ENCODE peak calls at places on chromosomes 11 and 22, in four cellular contexts. One of them, this sample, is unnamed.

GRCh38 chr11:71340076-71340606 is 87.8 kb upstream of the SHANK2 start:
- DNase-seq in CD8-positive, alpha-beta T cell: no peak
- DNase-seq in GM12864: no peak
- DNase-seq in dorsolateral prefrontal cortex: no peak
- DNase-seq in this sample: no peak

GRCh38 chr11:9151631-9152030 is 60.2 kb upstream of the SCUBE2 start:
- DNase-seq in CD8-positive, alpha-beta T cell: no peak
- DNase-seq in GM12864: no peak
- DNase-seq in dorsolateral prefrontal cortex: no peak
- DNase-seq in this sample: no peak

GRCh38 chr11:8227156-8228152 is 36.2 kb downstream of the LMO1 start:
- DNase-seq in CD8-positive, alpha-beta T cell: no peak
- DNase-seq in GM12864: no peak
- DNase-seq in dorsolateral prefrontal cortex: no peak
- DNase-seq in this sample: no peak

GRCh38 chr11:59532620-59533019 is 21.3 kb downstream of the OR4D9 start:
- DNase-seq in dorsolateral prefrontal cortex: no peak
- DNase-seq in GM12864: no peak
- DNase-seq in CD8-positive, alpha-beta T cell: no peak
- DNase-seq in this sample: no peak

GRCh38 chr11:115843685-115844084 is 339.5 kb upstream of the CADM1 start:
- DNase-seq in dorsolateral prefrontal cortex: no peak
- DNase-seq in GM12864: no peak
- DNase-seq in CD8-positive, alpha-beta T cell: no peak
- DNase-seq in this sample: no peak

GRCh38 chr22:37179126-37179470 is 8.9 kb downstream of the C1QTNF6 start:
- DNase-seq in GM12864: no peak
- DNase-seq in dorsolateral prefrontal cortex: no peak
- DNase-seq in CD8-positive, alpha-beta T cell: no peak
- DNase-seq in this sample: no peak

GRCh38 chr11:128592454-128592853 is 5.1 kb upstream of the ETS1 start:
- DNase-seq in GM12864: no peak
- DNase-seq in CD8-positive, alpha-beta T cell: no peak
- DNase-seq in dorsolateral prefrontal cortex: no peak
- DNase-seq in this sample: no peak

GRCh38 chr11:77151804-77152513 is 23.9 kb downstream of the MYO7A start:
- DNase-seq in GM12864: no peak
- DNase-seq in CD8-positive, alpha-beta T cell: peak
- DNase-seq in dorsolateral prefrontal cortex: peak
- DNase-seq in this sample: no peak

GRCh38 chr11:83002047-83002446 is 69.7 kb downstream of the RAB30 start:
- DNase-seq in GM12864: no peak
- DNase-seq in dorsolateral prefrontal cortex: no peak
- DNase-seq in CD8-positive, alpha-beta T cell: no peak
- DNase-seq in this sample: no peak

GRCh38 chr11:117931971-117932370 is 2.8 kb upstream of the TMPRSS13 start:
- DNase-seq in GM12864: no peak
- DNase-seq in dorsolateral prefrontal cortex: no peak
- DNase-seq in CD8-positive, alpha-beta T cell: peak
- DNase-seq in this sample: no peak

GRCh38 chr22:40218723-40219294 is 41.1 kb downstream of the TNRC6B start:
- DNase-seq in GM12864: no peak
- DNase-seq in dorsolateral prefrontal cortex: no peak
- DNase-seq in CD8-positive, alpha-beta T cell: peak
- DNase-seq in this sample: no peak

GRCh38 chr22:27105142-27106025 is 448.0 kb downstream of the MIAT start:
- DNase-seq in CD8-positive, alpha-beta T cell: no peak
- DNase-seq in GM12864: no peak
- DNase-seq in dorsolateral prefrontal cortex: peak
- DNase-seq in this sample: no peak

GRCh38 chr22:39264344-39265116 is 19.7 kb upstream of the PDGFB start:
- DNase-seq in CD8-positive, alpha-beta T cell: no peak
- DNase-seq in GM12864: no peak
- DNase-seq in dorsolateral prefrontal cortex: no peak
- DNase-seq in this sample: no peak

GRCh38 chr11:2275334-2276279 is 5.2 kb upstream of the ASCL2 start:
- DNase-seq in CD8-positive, alpha-beta T cell: peak
- DNase-seq in GM12864: no peak
- DNase-seq in dorsolateral prefrontal cortex: no peak
- DNase-seq in this sample: no peak

GRCh38 chr22:46963672-46964545 is 201.5 kb downstream of the TBC1D22A start:
- DNase-seq in dorsolateral prefrontal cortex: no peak
- DNase-seq in CD8-positive, alpha-beta T cell: no peak
- DNase-seq in GM12864: no peak
- DNase-seq in this sample: no peak

GRCh38 chr22:26360169-26360885 is 68.7 kb upstream of the ASPHD2 start:
- DNase-seq in CD8-positive, alpha-beta T cell: peak
- DNase-seq in GM12864: peak
- DNase-seq in dorsolateral prefrontal cortex: peak
- DNase-seq in this sample: no peak

GRCh38 chr11:16820324-16821092 is 82.1 kb downstream of the C11orf58 start:
- DNase-seq in CD8-positive, alpha-beta T cell: peak
- DNase-seq in GM12864: peak
- DNase-seq in dorsolateral prefrontal cortex: peak
- DNase-seq in this sample: peak

GRCh38 chr11:78161937-78162336 is 22.5 kb upstream of the ALG8 start:
- DNase-seq in CD8-positive, alpha-beta T cell: no peak
- DNase-seq in GM12864: no peak
- DNase-seq in dorsolateral prefrontal cortex: no peak
- DNase-seq in this sample: no peak

GRCh38 chr11:60852060-60852638 is 3.6 kb downstream of the PTGDR2 start:
- DNase-seq in dorsolateral prefrontal cortex: no peak
- DNase-seq in CD8-positive, alpha-beta T cell: no peak
- DNase-seq in GM12864: no peak
- DNase-seq in this sample: no peak

GRCh38 chr22:29095459-29095858 is 22.6 kb downstream of the KREMEN1 start:
- DNase-seq in dorsolateral prefrontal cortex: no peak
- DNase-seq in CD8-positive, alpha-beta T cell: no peak
- DNase-seq in GM12864: no peak
- DNase-seq in this sample: no peak

GRCh38 chr11:68008381-68009337 is 1.5 kb upstream of the ALDH3B1 start:
- DNase-seq in GM12864: no peak
- DNase-seq in CD8-positive, alpha-beta T cell: no peak
- DNase-seq in dorsolateral prefrontal cortex: no peak
- DNase-seq in this sample: no peak

GRCh38 chr11:134878785-134879184 is 466.7 kb upstream of the B3GAT1 start:
- DNase-seq in GM12864: no peak
- DNase-seq in CD8-positive, alpha-beta T cell: no peak
- DNase-seq in dorsolateral prefrontal cortex: no peak
- DNase-seq in this sample: no peak

GRCh38 chr22:42711895-42712837 is 8.5 kb downstream of the A4GALT start:
- DNase-seq in CD8-positive, alpha-beta T cell: no peak
- DNase-seq in dorsolateral prefrontal cortex: no peak
- DNase-seq in GM12864: no peak
- DNase-seq in this sample: no peak

GRCh38 chr22:44811141-44811540 is 58.8 kb downstream of the ARHGAP8 start:
- DNase-seq in dorsolateral prefrontal cortex: no peak
- DNase-seq in GM12864: no peak
- DNase-seq in CD8-positive, alpha-beta T cell: no peak
- DNase-seq in this sample: no peak

GRCh38 chr22:23531966-23532735 is 47.9 kb downstream of the IGLL1 start:
- DNase-seq in GM12864: no peak
- DNase-seq in dorsolateral prefrontal cortex: no peak
- DNase-seq in CD8-positive, alpha-beta T cell: no peak
- DNase-seq in this sample: peak

GRCh38 chr11:2825886-2826678 is 59.5 kb downstream of the CDKN1C start:
- DNase-seq in dorsolateral prefrontal cortex: no peak
- DNase-seq in GM12864: no peak
- DNase-seq in CD8-positive, alpha-beta T cell: no peak
- DNase-seq in this sample: no peak

GRCh38 chr11:108906329-108906728 is 241.5 kb downstream of the DDX10 start:
- DNase-seq in dorsolateral prefrontal cortex: no peak
- DNase-seq in GM12864: no peak
- DNase-seq in CD8-positive, alpha-beta T cell: no peak
- DNase-seq in this sample: no peak

GRCh38 chr11:120400564-120401364 is 64.6 kb downstream of the ARHGEF12 start:
- DNase-seq in GM12864: no peak
- DNase-seq in CD8-positive, alpha-beta T cell: no peak
- DNase-seq in dorsolateral prefrontal cortex: no peak
- DNase-seq in this sample: no peak

GRCh38 chr11:91194551-91194950 is 971.7 kb upstream of the CHORDC1 start:
- DNase-seq in dorsolateral prefrontal cortex: no peak
- DNase-seq in GM12864: no peak
- DNase-seq in CD8-positive, alpha-beta T cell: no peak
- DNase-seq in this sample: no peak

GRCh38 chr22:38853149-38853548 is 9.3 kb upstream of the NPTXR start:
- DNase-seq in GM12864: no peak
- DNase-seq in CD8-positive, alpha-beta T cell: no peak
- DNase-seq in dorsolateral prefrontal cortex: no peak
- DNase-seq in this sample: no peak

GRCh38 chr11:2526808-2527381 is 82.1 kb downstream of the KCNQ1 start:
- DNase-seq in dorsolateral prefrontal cortex: peak
- DNase-seq in GM12864: peak
- DNase-seq in CD8-positive, alpha-beta T cell: no peak
- DNase-seq in this sample: no peak

GRCh38 chr11:96198466-96198808 is 144.6 kb downstream of the MAML2 start:
- DNase-seq in GM12864: no peak
- DNase-seq in dorsolateral prefrontal cortex: no peak
- DNase-seq in CD8-positive, alpha-beta T cell: no peak
- DNase-seq in this sample: no peak

GRCh38 chr11:96197221-96197620 is 145.8 kb downstream of the MAML2 start:
- DNase-seq in GM12864: no peak
- DNase-seq in CD8-positive, alpha-beta T cell: no peak
- DNase-seq in dorsolateral prefrontal cortex: no peak
- DNase-seq in this sample: no peak

GRCh38 chr11:96199563-96200025 is 143.4 kb downstream of the MAML2 start:
- DNase-seq in dorsolateral prefrontal cortex: no peak
- DNase-seq in GM12864: no peak
- DNase-seq in CD8-positive, alpha-beta T cell: no peak
- DNase-seq in this sample: no peak

GRCh38 chr11:96196074-96196787 is 146.8 kb downstream of the MAML2 start:
- DNase-seq in dorsolateral prefrontal cortex: no peak
- DNase-seq in GM12864: no peak
- DNase-seq in CD8-positive, alpha-beta T cell: no peak
- DNase-seq in this sample: no peak

GRCh38 chr11:96197801-96198465 is 145.1 kb downstream of the MAML2 start:
- DNase-seq in dorsolateral prefrontal cortex: no peak
- DNase-seq in GM12864: no peak
- DNase-seq in CD8-positive, alpha-beta T cell: no peak
- DNase-seq in this sample: no peak
- TF ChIP-seq CTCF in dorsolateral prefrontal cortex: no peak
- TF ChIP-seq CTCF in GM12864: no peak
- TF ChIP-seq CTCF in CD8-positive, alpha-beta T cell: no peak
- TF ChIP-seq CTCF in this sample: no peak

GRCh38 chr11:62727007-62727832 is at the start of gene HNRNPUL2:
- DNase-seq in GM12864: peak
- DNase-seq in dorsolateral prefrontal cortex: peak
- DNase-seq in CD8-positive, alpha-beta T cell: peak
- DNase-seq in this sample: peak
- TF ChIP-seq CTCF in GM12864: no peak
- TF ChIP-seq CTCF in dorsolateral prefrontal cortex: peak
- TF ChIP-seq CTCF in CD8-positive, alpha-beta T cell: no peak
- TF ChIP-seq CTCF in this sample: no peak

DNA sequence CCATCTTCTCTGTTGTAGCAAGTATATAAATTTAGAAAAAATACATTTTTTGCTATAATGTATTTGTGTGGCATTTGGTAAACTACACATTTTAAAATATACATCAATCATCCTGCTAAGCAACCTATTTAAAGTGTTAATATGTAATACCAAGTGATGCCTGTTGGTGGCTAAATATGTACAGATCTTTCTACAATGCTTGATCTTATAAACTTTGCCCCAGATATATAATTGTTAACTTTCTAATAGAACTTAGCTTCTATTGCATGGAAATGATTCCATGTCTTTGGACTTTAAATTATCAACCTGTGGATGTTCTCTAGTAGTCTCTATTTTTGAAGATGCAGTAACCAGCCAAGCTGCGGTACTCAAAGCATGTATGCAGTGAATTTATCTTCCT is 1260.4 kb upstream of the RAG2 start:
- DNase-seq in GM12864: no peak
- DNase-seq in CD8-positive, alpha-beta T cell: no peak
- DNase-seq in dorsolateral prefrontal cortex: no peak
- DNase-seq in this sample: no peak
- TF ChIP-seq CTCF in GM12864: no peak
- TF ChIP-seq CTCF in CD8-positive, alpha-beta T cell: no peak
- TF ChIP-seq CTCF in dorsolateral prefrontal cortex: peak
- TF ChIP-seq CTCF in this sample: no peak

GRCh38 chr22:30650508-30651116 is 15.0 kb downstream of the SLC35E4 start:
- DNase-seq in GM12864: no peak
- DNase-seq in CD8-positive, alpha-beta T cell: no peak
- DNase-seq in dorsolateral prefrontal cortex: peak
- DNase-seq in this sample: no peak
- TF ChIP-seq CTCF in GM12864: no peak
- TF ChIP-seq CTCF in CD8-positive, alpha-beta T cell: no peak
- TF ChIP-seq CTCF in dorsolateral prefrontal cortex: no peak
- TF ChIP-seq CTCF in this sample: no peak

GRCh38 chr11:114077482-114078305 is 18.2 kb downstream of the ZBTB16 start:
- DNase-seq in CD8-positive, alpha-beta T cell: no peak
- DNase-seq in dorsolateral prefrontal cortex: no peak
- DNase-seq in GM12864: no peak
- DNase-seq in this sample: no peak

GRCh38 chr11:114076974-114077373 is 17.5 kb downstream of the ZBTB16 start:
- DNase-seq in dorsolateral prefrontal cortex: no peak
- DNase-seq in CD8-positive, alpha-beta T cell: no peak
- DNase-seq in GM12864: no peak
- DNase-seq in this sample: no peak

GRCh38 chr11:114074546-114075342 is 15.2 kb downstream of the ZBTB16 start:
- DNase-seq in dorsolateral prefrontal cortex: no peak
- DNase-seq in GM12864: no peak
- DNase-seq in CD8-positive, alpha-beta T cell: no peak
- DNase-seq in this sample: no peak

GRCh38 chr11:114075343-114075610 is 15.8 kb downstream of the ZBTB16 start:
- DNase-seq in CD8-positive, alpha-beta T cell: no peak
- DNase-seq in GM12864: no peak
- DNase-seq in dorsolateral prefrontal cortex: no peak
- DNase-seq in this sample: no peak

DNA sequence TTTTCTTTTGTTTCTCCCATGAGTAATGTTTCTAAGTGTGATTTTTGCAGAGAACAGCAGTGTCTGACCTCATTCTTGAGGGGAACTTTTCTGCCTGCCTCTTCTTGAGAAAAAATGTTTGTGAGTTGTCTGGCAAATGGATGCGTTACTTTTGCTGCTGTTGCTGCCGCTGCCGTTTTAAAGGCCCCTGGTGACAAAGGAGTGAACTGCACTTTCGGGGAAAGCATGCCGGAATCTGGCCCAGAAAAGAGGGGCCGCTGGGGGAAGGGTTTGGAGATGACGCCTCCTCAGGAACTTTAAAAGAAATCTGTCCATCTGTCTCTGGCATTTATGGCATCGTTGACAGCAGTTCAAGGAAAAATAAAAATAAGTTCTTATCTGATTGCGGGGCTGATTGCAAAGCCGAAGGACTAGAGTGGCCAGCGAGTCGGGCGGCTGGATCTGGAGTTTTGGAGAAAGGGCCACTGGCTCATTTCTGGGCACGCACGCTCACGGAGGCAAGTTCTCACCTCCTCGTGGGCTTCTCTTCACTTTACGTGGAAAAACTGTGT is 16.5 kb downstream of the ZBTB16 start:
- DNase-seq in dorsolateral prefrontal cortex: no peak
- DNase-seq in CD8-positive, alpha-beta T cell: no peak
- DNase-seq in GM12864: no peak
- DNase-seq in this sample: no peak
- TF ChIP-seq CTCF in dorsolateral prefrontal cortex: peak
- TF ChIP-seq CTCF in CD8-positive, alpha-beta T cell: peak
- TF ChIP-seq CTCF in GM12864: peak
- TF ChIP-seq CTCF in this sample: peak

This sample was measured in D721Med.